ENCODE peak calls at places on chromosomes 6 and 20, in six cellular contexts. W is AG04450, K is cardiac muscle cell, Q is astrocyte, N is tibial artery, G is IMR-90. J is an unnamed sample.
A peak's percentile ranks its signal among the peaks of the same experiment; 100 is the strongest.

GRCh38 chr6:129882510-129883023 is 21.5 kb upstream of the TMEM244 start:
- DNase-seq in W (no peak), K (no peak), Q (no peak), N (no peak), G (no peak), J (no peak)

GRCh38 chr6:108902389-108902792 is 54.2 kb downstream of the ARMC2 start:
- DNase-seq in W (no peak), K (peak; percentile 35), Q (peak; percentile 35), N (no peak), G (peak; percentile 52), J (no peak)

GRCh38 chr20:37384683-37385174 is 38.8 kb downstream of the SRC start:
- DNase-seq in W (no peak), K (peak; percentile 58), Q (no peak), N (peak; percentile 38), G (peak; percentile 38), J (no peak)

GRCh38 chr20:4109587-4109986 is 94.2 kb upstream of the RNF24 start:
- DNase-seq in W (no peak), K (no peak), Q (no peak), N (no peak), G (no peak), J (no peak)

GRCh38 chr20:1805161-1805581 is 90.0 kb upstream of the SIRPA start:
- DNase-seq in W (no peak), K (no peak), Q (no peak), N (no peak), G (no peak), J (no peak)

GRCh38 chr6:2209226-2209809 is 36.1 kb downstream of the GMDS start:
- DNase-seq in W (no peak), K (peak; percentile 39), Q (no peak), N (no peak), G (peak; percentile 30), J (no peak)

GRCh38 chr20:64161595-64162238 is 2.5 kb upstream of the MYT1 start:
- DNase-seq in W (no peak), K (peak; percentile 66), Q (peak; percentile 23), N (no peak), G (peak; percentile 38), J (no peak)

GRCh38 chr20:63955281-63955845 is 853 bp downstream of the UCKL1 start:
- DNase-seq in W (no peak), K (peak; percentile 22), Q (no peak), N (no peak), G (no peak), J (no peak)

GRCh38 chr6:1363729-1364572 is 25.4 kb upstream of the FOXF2 start:
- DNase-seq in W (no peak), K (peak; percentile 25), Q (no peak), N (no peak), G (peak; percentile 68), J (no peak)

GRCh38 chr6:134097114-134097707 is 44.8 kb upstream of the SLC2A12 start:
- DNase-seq in W (peak; percentile 50), K (peak; percentile 85), Q (peak; percentile 40), N (peak; percentile 51), G (peak; percentile 75), J (peak; percentile 26)

GRCh38 chr6:125953502-125953875 is 3.1 kb upstream of the HINT3 start:
- DNase-seq in W (no peak), K (no peak), Q (no peak), N (no peak), G (no peak), J (no peak)

GRCh38 chr6:448296-449056 is 56.9 kb downstream of the IRF4 start:
- DNase-seq in W (no peak), K (no peak), Q (no peak), N (no peak), G (no peak), J (no peak)

GRCh38 chr20:32019156-32019510 is 8.9 kb downstream of the CCM2L start:
- DNase-seq in W (no peak), K (no peak), Q (no peak), N (no peak), G (no peak), J (no peak)

GRCh38 chr6:166330612-166331011 is 11.7 kb downstream of the SFT2D1 start:
- DNase-seq in W (no peak), K (peak; percentile 47), Q (peak; percentile 2), N (no peak), G (peak; percentile 23), J (no peak)
- TF ChIP-seq CTCF in W (no peak), K (peak; percentile 18), Q (no peak), N (no peak), G (peak; percentile 19), J (peak; percentile 24)

DNA sequence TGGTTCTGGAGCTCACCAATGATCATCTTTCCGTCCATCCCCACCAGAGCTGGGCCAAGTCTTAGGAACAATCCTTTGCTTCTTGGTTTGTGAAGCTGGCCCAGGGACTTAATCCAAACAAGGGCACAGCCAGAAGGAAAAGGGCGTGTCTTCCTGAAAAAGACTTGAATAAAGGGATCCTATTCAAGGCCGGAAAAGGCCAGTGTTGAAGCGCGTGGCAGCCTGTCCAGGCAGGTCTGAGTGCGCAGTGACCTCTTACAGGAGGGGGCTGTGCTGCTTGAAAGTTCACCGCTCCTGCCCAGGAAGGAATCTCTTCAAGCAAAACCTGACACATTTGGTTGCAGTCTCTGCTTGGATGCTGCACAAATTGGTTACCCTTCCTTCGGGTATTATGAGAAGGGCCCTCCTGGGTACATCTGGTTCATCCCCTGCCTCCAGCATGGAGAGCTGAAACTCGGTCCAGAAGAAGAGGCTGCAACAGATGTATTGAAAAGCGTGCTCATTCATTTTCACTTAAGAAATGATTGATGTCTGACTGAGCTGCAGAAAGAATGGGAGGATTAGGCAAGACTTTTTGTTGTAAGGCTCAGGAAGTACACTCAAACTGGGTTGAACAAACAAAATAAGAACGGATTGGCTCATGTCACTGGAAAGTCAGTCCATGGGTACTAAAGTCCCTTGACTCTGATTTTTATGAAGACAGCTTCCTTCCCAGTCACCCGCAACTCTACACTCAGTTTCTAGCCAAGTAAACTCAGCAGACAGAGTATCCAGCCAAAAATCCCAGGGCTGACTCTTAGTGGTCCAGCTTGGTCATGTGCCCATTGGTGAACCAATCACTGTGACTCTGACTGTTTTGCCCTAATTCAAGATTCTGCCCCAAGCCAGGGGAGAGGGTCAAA is 136.3 kb downstream of the TFAP2C start:
- DNase-seq in W (no peak), K (no peak), Q (no peak), N (no peak), G (no peak), J (no peak)
- H3K27me3 ChIP-seq in W (peaks cover 5% of the 10 kb centered on the region), K (no peaks in the 10 kb centered on the region), Q (no peaks in the 10 kb centered on the region), N (no peaks in the 10 kb centered on the region), G (peaks cover 2% of the 10 kb centered on the region), J (no peaks in the 10 kb centered on the region)

DNA sequence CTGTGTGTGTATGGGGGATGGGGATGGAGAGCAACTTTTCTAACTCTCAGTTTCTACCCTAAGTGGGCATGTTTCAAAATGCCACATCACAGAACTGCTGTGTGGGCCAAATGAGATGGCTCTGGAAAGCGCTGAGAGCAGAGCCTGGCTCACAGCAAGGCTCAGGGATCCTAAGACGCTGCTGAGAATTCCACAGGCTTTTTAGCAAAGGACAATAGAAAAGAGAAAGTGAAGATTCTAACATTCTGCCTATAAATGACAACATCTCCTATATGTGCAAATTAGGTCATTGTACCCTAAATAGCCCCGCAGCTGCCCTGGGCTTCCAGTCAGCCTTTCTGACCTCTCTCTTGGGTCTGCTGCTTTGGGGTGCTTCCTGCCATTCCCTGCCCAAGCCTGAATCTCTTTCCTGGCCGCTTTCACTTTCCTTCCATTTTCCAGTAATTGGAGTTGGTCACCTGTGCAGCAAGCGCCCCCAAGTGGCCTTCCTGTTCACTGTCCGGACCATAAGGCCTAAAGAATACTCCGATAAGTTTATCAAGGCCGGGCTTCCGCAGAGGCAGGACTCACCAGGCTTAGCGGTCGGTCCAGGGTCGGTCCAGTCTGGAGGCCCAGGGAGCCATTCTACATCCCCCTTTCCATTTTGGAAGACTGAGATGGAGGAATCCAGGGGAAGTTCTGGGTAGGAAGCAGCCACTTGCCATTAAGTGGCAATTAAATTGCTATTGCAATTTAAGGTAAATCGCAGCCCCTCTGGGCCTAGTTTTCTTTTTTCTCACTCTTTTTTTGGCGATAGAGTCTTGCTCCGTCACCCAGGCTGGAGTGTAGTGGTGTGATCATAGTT is 6.7 kb upstream of the DDR1 start:
- DNase-seq in W (peak; percentile 71), K (peak; percentile 94), Q (peak; percentile 71), N (peak; percentile 95), G (peak; percentile 90), J (no peak)
- H3K4me3 ChIP-seq in W (peak overlapping the region; percentile 47), K (no peak overlapping the region), Q (peak overlapping the region; percentile 49), N (peak overlapping the region; percentile 46), G (peak overlapping the region; percentile 23), J (peak overlapping the region; percentile 23)

GRCh38 chr6:87700729-87701675 is 1.0 kb downstream of the AKIRIN2 start:
- DNase-seq in W (no peak), K (peak; percentile 51), Q (peak; percentile 68), N (no peak), G (peak; percentile 62), J (no peak)
- TF ChIP-seq CTCF in W (no peak), K (no peak), Q (no peak), N (no peak), G (peak; percentile 12), J (peak; percentile 15)

GRCh38 chr6:167120557-167121030 is 2.3 kb upstream of the CCR6 start:
- DNase-seq in W (no peak), K (peak; percentile 2), Q (no peak), N (no peak), G (no peak), J (no peak)

GRCh38 chr6:167119680-167120556 is 3.0 kb upstream of the CCR6 start:
- DNase-seq in W (no peak), K (no peak), Q (no peak), N (no peak), G (no peak), J (no peak)

GRCh38 chr6:167118006-167118405 is 4.9 kb upstream of the CCR6 start:
- DNase-seq in W (no peak), K (no peak), Q (no peak), N (no peak), G (no peak), J (no peak)

GRCh38 chr6:167116838-167117228 is 6.1 kb upstream of the CCR6 start:
- DNase-seq in W (no peak), K (no peak), Q (no peak), N (no peak), G (no peak), J (no peak)

GRCh38 chr6:167118839-167119238 is 4.1 kb upstream of the CCR6 start:
- DNase-seq in W (no peak), K (no peak), Q (no peak), N (no peak), G (no peak), J (no peak)
- H3K27me3 ChIP-seq in W (no peaks in the 10 kb centered on the region), K (peaks cover 45% of the 10 kb centered on the region), Q (no peaks in the 10 kb centered on the region), N (peaks cover 31% of the 10 kb centered on the region), G (no peaks in the 10 kb centered on the region), J (peaks cover 16% of the 10 kb centered on the region)

DNA sequence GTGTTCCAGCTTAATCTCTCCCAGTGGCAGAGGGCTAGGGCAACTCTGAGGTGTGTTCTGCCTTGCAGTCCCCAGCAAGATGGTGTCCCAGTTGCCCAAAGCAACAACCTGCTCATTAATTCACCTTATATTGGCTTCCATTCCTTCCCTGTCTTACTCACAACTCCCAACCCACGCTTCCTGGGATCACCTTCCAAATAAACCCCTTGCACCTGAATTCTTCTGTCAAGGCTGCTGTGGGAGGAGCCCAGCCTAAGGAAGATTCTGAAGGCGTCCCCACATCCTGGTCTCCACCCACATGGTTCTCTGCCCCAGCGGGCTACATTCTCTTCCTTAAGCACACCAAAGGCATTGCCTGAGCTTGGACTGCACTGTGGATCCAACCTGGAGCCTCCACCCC is 116.6 kb upstream of the MAFB start:
- DNase-seq in W (no peak), K (no peak), Q (no peak), N (no peak), G (no peak), J (no peak)
- H3K4me3 ChIP-seq in W (no peak overlapping the region), K (no peak overlapping the region), Q (no peak overlapping the region), N (no peak overlapping the region), G (no peak overlapping the region), J (no peak overlapping the region)

GRCh38 chr6:153085239-153085638 is 45.8 kb downstream of the RGS17 start:
- DNase-seq in W (no peak), K (peak; percentile 73), Q (no peak), N (no peak), G (no peak), J (no peak)
- TF ChIP-seq CTCF in W (no peak), K (no peak), Q (no peak), N (no peak), G (no peak), J (no peak)

GRCh38 chr6:42197574-42198362 is 3.0 kb upstream of the GUCA1B start:
- DNase-seq in W (no peak), K (peak; percentile 83), Q (peak; percentile 83), N (no peak), G (peak; percentile 90), J (no peak)
- H3K27me3 ChIP-seq in W (no peaks in the 10 kb centered on the region), K (no peaks in the 10 kb centered on the region), Q (no peaks in the 10 kb centered on the region), N (no peaks in the 10 kb centered on the region), G (no peaks in the 10 kb centered on the region), J (no peaks in the 10 kb centered on the region)